ENCODE peak calls at places on chromosomes 6 and 20, in four cellular contexts. J is Kasumi-1, M is anterior cingulate cortex, R is IMR-90. N is an unnamed sample.

GRCh38 chr20:4272225-4272624 is 256.9 kb upstream of the RNF24 start:
- DNase-seq in J (no peak), M (no peak), R (no peak), N (no peak)

GRCh38 chr6:119626884-119627619 is 277.5 kb upstream of the MAN1A1 start:
- DNase-seq in J (no peak), M (no peak), R (no peak), N (no peak)

GRCh38 chr20:3309226-3309625 is 70.2 kb upstream of the SLC4A11 start:
- DNase-seq in J (no peak), M (no peak), R (no peak), N (peak; percentile 28)

GRCh38 chr6:72811971-72812421 is 190.1 kb downstream of the KCNQ5 start:
- DNase-seq in J (no peak), M (no peak), R (peak; percentile 50), N (peak; percentile 28)

GRCh38 chr6:44698602-44699001 is 311.1 kb downstream of the CDC5L start:
- DNase-seq in J (no peak), M (no peak), R (no peak), N (no peak)

GRCh38 chr6:109816452-109817374 is 125.6 kb downstream of the FIG4 start:
- DNase-seq in J (no peak), M (no peak), R (no peak), N (no peak)

GRCh38 chr6:154508573-154509375 is 1.7 kb downstream of the CNKSR3 start:
- DNase-seq in J (peak; percentile 17), M (no peak), R (peak; percentile 56), N (no peak)

GRCh38 chr6:110874880-110875547 is 429 bp downstream of the AMD1 start:
- DNase-seq in J (no peak), M (no peak), R (no peak), N (no peak)

GRCh38 chr6:2450546-2450945 is 205.1 kb upstream of the GMDS start:
- DNase-seq in J (no peak), M (no peak), R (no peak), N (peak; percentile 27)

GRCh38 chr6:77089776-77090175 is 373.5 kb downstream of the HTR1B start:
- DNase-seq in J (no peak), M (no peak), R (peak; percentile 13), N (peak; percentile 3)

GRCh38 chr6:99334526-99335127 is 14.8 kb downstream of the FAXC start:
- DNase-seq in J (peak; percentile 79), M (no peak), R (peak; percentile 66), N (peak; percentile 70)

GRCh38 chr6:139583420-139583819 is 209.0 kb upstream of the CITED2 start:
- DNase-seq in J (no peak), M (no peak), R (peak; percentile 51), N (peak; percentile 79)

GRCh38 chr6:108174371-108175175 is 8.8 kb downstream of the NR2E1 start:
- DNase-seq in J (peak; percentile 80), M (no peak), R (peak; percentile 44), N (no peak)

GRCh38 chr6:14881399-14881798 is 364.5 kb upstream of the JARID2 start:
- DNase-seq in J (no peak), M (no peak), R (peak; percentile 87), N (no peak)

GRCh38 chr20:53829706-53830521 is 236.3 kb upstream of the ZNF217 start:
- DNase-seq in J (peak; percentile 22), M (no peak), R (peak; percentile 51), N (peak; percentile 16)

GRCh38 chr6:150600302-150601017 is 775 bp downstream of the PLEKHG1 start:
- DNase-seq in J (peak; percentile 11), M (no peak), R (peak; percentile 26), N (peak; percentile 89)

GRCh38 chr6:149405823-149406765 is 6.0 kb downstream of the SUMO4 start:
- DNase-seq in J (no peak), M (no peak), R (peak; percentile 51), N (peak; percentile 26)

GRCh38 chr6:4155848-4156466 is 20.6 kb upstream of the ECI2 start:
- DNase-seq in J (peak; percentile 72), M (peak; percentile 29), R (peak; percentile 86), N (peak; percentile 73)

GRCh38 chr20:43477193-43477592 is 19.5 kb downstream of the SRSF6 start:
- DNase-seq in J (no peak), M (no peak), R (no peak), N (peak; percentile 33)

GRCh38 chr20:62317167-62317655 is 14.4 kb downstream of the ADRM1 start:
- DNase-seq in J (no peak), M (no peak), R (no peak), N (no peak)

GRCh38 chr6:145895802-145896201 is 68.4 kb downstream of the SHPRH start:
- DNase-seq in J (peak; percentile 43), M (no peak), R (peak; percentile 28), N (peak; percentile 10)

GRCh38 chr20:46089076-46089337 is 755 bp downstream of the NCOA5 start:
- DNase-seq in J (no peak), M (no peak), R (peak; percentile 12), N (peak; percentile 48)

GRCh38 chr6:119156742-119157494 is 78.5 kb upstream of the FAM184A start:
- DNase-seq in J (no peak), M (no peak), R (no peak), N (no peak)

GRCh38 chr6:116111552-116112528 is 11.2 kb downstream of the NT5DC1 start:
- DNase-seq in J (peak; percentile 68), M (no peak), R (peak; percentile 44), N (peak; percentile 43)

GRCh38 chr6:134092449-134092848 is 40.0 kb upstream of the SLC2A12 start:
- DNase-seq in J (no peak), M (no peak), R (no peak), N (no peak)

GRCh38 chr6:48429021-48429420 is 318.0 kb upstream of the PTCHD4 start:
- DNase-seq in J (no peak), M (no peak), R (peak; percentile 15), N (no peak)

GRCh38 chr6:71349395-71349794 is 60.8 kb downstream of the OGFRL1 start:
- DNase-seq in J (peak; percentile 42), M (no peak), R (peak; percentile 62), N (no peak)

GRCh38 chr6:89297695-89298351 is 17.3 kb downstream of the GABRR2 start:
- DNase-seq in J (peak; percentile 45), M (no peak), R (peak; percentile 99), N (peak; percentile 81)